ENCODE peak calls at places on chromosomes 11 and 22, in ten cellular contexts. M, B, E, H, R, W, U, G, A and Y are unnamed samples.

GRCh38 chr22:49937758-49938564 is 19.5 kb downstream of the CRELD2 start:
- DNase-seq in M (no peak), B (no peak), E (no peak), H (peak), R (no peak), W (no peak), U (no peak), G (no peak), A (no peak), Y (peak)

GRCh38 chr11:64799925-64800632 is 2.9 kb downstream of the MAP4K2 start:
- DNase-seq in M (no peak), B (no peak), E (no peak), H (no peak), R (no peak), W (no peak), U (no peak), G (no peak), A (peak), Y (no peak)

GRCh38 chr11:43866520-43866919 is 14.1 kb upstream of the ALKBH3 start:
- DNase-seq in M (no peak), B (no peak), E (no peak), H (no peak), R (no peak), W (no peak), U (peak), G (no peak), A (no peak), Y (peak)

GRCh38 chr11:65524010-65524746 is 705 bp upstream of the SCYL1 start:
- DNase-seq in M (no peak), B (no peak), E (no peak), H (no peak), R (peak), W (no peak), U (no peak), G (no peak), A (no peak), Y (no peak)

GRCh38 chr22:44369241-44369652 is 56.5 kb upstream of the SHISAL1 start:
- DNase-seq in M (no peak), B (no peak), E (no peak), H (peak), R (no peak), W (no peak), U (no peak), G (peak), A (no peak), Y (no peak)

GRCh38 chr11:117230981-117231636 is 764 bp downstream of the PCSK7 start:
- DNase-seq in M (peak), B (no peak), E (no peak), H (no peak), R (no peak), W (no peak), U (no peak), G (no peak), A (peak), Y (no peak)

GRCh38 chr11:123194308-123195181 is 503 bp downstream of the CLMP start:
- DNase-seq in M (peak), B (peak), E (peak), H (peak), R (no peak), W (no peak), U (peak), G (peak), A (peak), Y (peak)

GRCh38 chr22:22995166-22995565 is 75.2 kb upstream of the GNAZ start:
- DNase-seq in M (no peak), B (no peak), E (peak), H (no peak), R (no peak), W (no peak), U (no peak), G (no peak), A (peak), Y (no peak)

GRCh38 chr11:111183706-111184105 is 61.8 kb upstream of the POU2AF2 start:
- DNase-seq in M (peak), B (no peak), E (no peak), H (no peak), R (no peak), W (no peak), U (peak), G (no peak), A (no peak), Y (no peak)

GRCh38 chr22:49789289-49790141 is 38.2 kb downstream of the BRD1 start:
- DNase-seq in M (peak), B (no peak), E (no peak), H (peak), R (no peak), W (peak), U (peak), G (no peak), A (no peak), Y (peak)

GRCh38 chr11:57343825-57344224 is 5.7 kb downstream of the P2RX3 start:
- DNase-seq in M (no peak), B (no peak), E (peak), H (no peak), R (no peak), W (no peak), U (no peak), G (no peak), A (peak), Y (no peak)

GRCh38 chr11:62001450-62002178 is 34.2 kb upstream of the FTH1 start:
- DNase-seq in M (no peak), B (peak), E (no peak), H (no peak), R (no peak), W (no peak), U (peak), G (no peak), A (peak), Y (peak)

GRCh38 chr22:37189011-37189466 is 992 bp upstream of the C1QTNF6 start:
- DNase-seq in M (peak), B (peak), E (no peak), H (no peak), R (no peak), W (no peak), U (peak), G (no peak), A (peak), Y (peak)

GRCh38 chr11:77322506-77322905 is 21.0 kb upstream of the GDPD4 start:
- DNase-seq in M (no peak), B (no peak), E (no peak), H (no peak), R (no peak), W (no peak), U (peak), G (no peak), A (no peak), Y (peak)

GRCh38 chr22:28674121-28674563 is 5.5 kb downstream of the TTC28 start:
- DNase-seq in M (no peak), B (peak), E (no peak), H (no peak), R (no peak), W (no peak), U (peak), G (no peak), A (no peak), Y (peak)

GRCh38 chr11:124581817-124582216 is 12.0 kb downstream of the OR8A1 start:
- DNase-seq in M (no peak), B (no peak), E (no peak), H (no peak), R (no peak), W (no peak), U (no peak), G (no peak), A (peak), Y (no peak)

GRCh38 chr22:20536590-20537324 is 29.3 kb downstream of the MED15 start:
- DNase-seq in M (no peak), B (no peak), E (no peak), H (no peak), R (no peak), W (no peak), U (peak), G (no peak), A (peak), Y (no peak)

GRCh38 chr11:1047576-1048156 is 11.1 kb upstream of the MUC6 start:
- DNase-seq in M (no peak), B (no peak), E (no peak), H (no peak), R (no peak), W (no peak), U (no peak), G (no peak), A (no peak), Y (no peak)

GRCh38 chr11:68364581-68364980 is 52.2 kb downstream of the LRP5 start:
- DNase-seq in M (no peak), B (no peak), E (no peak), H (no peak), R (no peak), W (no peak), U (no peak), G (no peak), A (no peak), Y (no peak)

GRCh38 chr22:40396882-40397281 is 26.5 kb downstream of the SGSM3 start:
- DNase-seq in M (peak), B (peak), E (peak), H (peak), R (peak), W (no peak), U (peak), G (peak), A (peak), Y (peak)

GRCh38 chr22:50526849-50527801 is 1.7 kb upstream of the SCO2 start:
- DNase-seq in M (peak), B (peak), E (peak), H (no peak), R (no peak), W (no peak), U (peak), G (peak), A (no peak), Y (peak)

GRCh38 chr11:5992604-5993251 is 5.9 kb upstream of the OR52L1 start:
- DNase-seq in M (peak), B (peak), E (no peak), H (no peak), R (no peak), W (no peak), U (peak), G (no peak), A (peak), Y (peak)

GRCh38 chr11:47143322-47143721 is 33.4 kb downstream of the ARFGAP2 start:
- DNase-seq in M (peak), B (no peak), E (no peak), H (no peak), R (no peak), W (peak), U (peak), G (no peak), A (peak), Y (peak)

GRCh38 chr11:57214087-57214395 is 23.0 kb downstream of the APLNR start:
- DNase-seq in M (no peak), B (no peak), E (no peak), H (no peak), R (no peak), W (no peak), U (peak), G (no peak), A (no peak), Y (peak)

GRCh38 chr11:64265176-64266160 is 14.1 kb downstream of the PLCB3 start:
- DNase-seq in M (no peak), B (no peak), E (no peak), H (no peak), R (no peak), W (no peak), U (no peak), G (no peak), A (no peak), Y (no peak)

GRCh38 chr22:24198682-24199052 is 17.4 kb downstream of the SUSD2 start:
- DNase-seq in M (no peak), B (no peak), E (no peak), H (no peak), R (no peak), W (no peak), U (no peak), G (no peak), A (no peak), Y (no peak)

GRCh38 chr22:35554297-35554845 is 13.7 kb downstream of the RASD2 start:
- DNase-seq in M (no peak), B (no peak), E (no peak), H (no peak), R (no peak), W (no peak), U (no peak), G (no peak), A (no peak), Y (no peak)

GRCh38 chr22:48902983-48903650 is 924.6 kb downstream of the BRD1 start:
- DNase-seq in M (no peak), B (no peak), E (no peak), H (no peak), R (peak), W (no peak), U (no peak), G (no peak), A (no peak), Y (no peak)

GRCh38 chr11:86245369-86246292 is 1.1 kb downstream of the EED start:
- DNase-seq in M (peak), B (peak), E (peak), H (peak), R (no peak), W (no peak), U (peak), G (no peak), A (peak), Y (peak)

GRCh38 chr11:8252946-8253345 is 10.7 kb downstream of the LMO1 start:
- DNase-seq in M (no peak), B (no peak), E (no peak), H (no peak), R (no peak), W (no peak), U (no peak), G (no peak), A (no peak), Y (no peak)

GRCh38 chr11:26556582-26556981 is 15.5 kb downstream of the MUC15 start:
- DNase-seq in M (peak), B (peak), E (no peak), H (no peak), R (peak), W (no peak), U (no peak), G (no peak), A (no peak), Y (no peak)

GRCh38 chr11:10568486-10568941 is at the start of gene LYVE1:
- DNase-seq in M (no peak), B (no peak), E (no peak), H (no peak), R (no peak), W (no peak), U (peak), G (no peak), A (no peak), Y (no peak)

GRCh38 chr11:32213223-32213622 is 122.3 kb downstream of the RCN1 start:
- DNase-seq in M (peak), B (no peak), E (no peak), H (no peak), R (no peak), W (no peak), U (peak), G (no peak), A (no peak), Y (peak)

GRCh38 chr11:125670131-125670530 is 10.5 kb downstream of the ACRV1 start:
- DNase-seq in M (no peak), B (no peak), E (no peak), H (no peak), R (no peak), W (no peak), U (no peak), G (no peak), A (no peak), Y (no peak)

GRCh38 chr22:50340157-50340879 is 2.8 kb upstream of the PPP6R2 start:
- DNase-seq in M (no peak), B (peak), E (no peak), H (no peak), R (no peak), W (no peak), U (no peak), G (no peak), A (peak), Y (no peak)

GRCh38 chr11:64007160-64007628 is 21.0 kb downstream of the OTUB1 start:
- DNase-seq in M (no peak), B (peak), E (no peak), H (no peak), R (no peak), W (no peak), U (peak), G (peak), A (peak), Y (no peak)

GRCh38 chr11:34314176-34314575 is 43.6 kb downstream of the ABTB2 start:
- DNase-seq in M (no peak), B (no peak), E (no peak), H (no peak), R (no peak), W (no peak), U (no peak), G (no peak), A (no peak), Y (no peak)

GRCh38 chr11:114259124-114259526 is 37.1 kb upstream of the NNMT start:
- DNase-seq in M (peak), B (no peak), E (peak), H (no peak), R (no peak), W (peak), U (no peak), G (no peak), A (peak), Y (no peak)